ENCODE peak calls at places on chromosomes 13 and 19, in six cellular contexts. O, R, K, W, U and Z are unnamed samples.

GRCh38 chr13:22275393-22275792 is 604.5 kb downstream of the FGF9 start:
- DNase-seq in R (no peak), O (no peak), U (no peak), W (no peak), K (no peak), Z (no peak)

GRCh38 chr19:30449673-30450072 is 77.5 kb downstream of the ZNF536 start:
- DNase-seq in U (no peak), R (no peak), K (no peak), O (no peak), W (no peak), Z (no peak)

GRCh38 chr13:100584901-100585300 is 3.7 kb downstream of the GGACT start:
- DNase-seq in U (peak), K (no peak), R (no peak), O (no peak), W (no peak), Z (no peak)

GRCh38 chr13:100510208-100510997 is 78.2 kb downstream of the GGACT start:
- DNase-seq in O (no peak), K (no peak), R (no peak), W (no peak), U (no peak), Z (no peak)

GRCh38 chr13:20161275-20161950 is 561 bp upstream of the GJA3 start:
- DNase-seq in K (peak), U (peak), R (no peak), W (no peak), O (peak), Z (peak)

GRCh38 chr13:50400930-50401553 is 385.8 kb downstream of the KCNRG start:
- DNase-seq in U (no peak), O (peak), K (no peak), R (no peak), W (no peak), Z (no peak)

GRCh38 chr13:33262069-33262487 is 23.5 kb downstream of the STARD13 start:
- DNase-seq in R (no peak), W (no peak), K (no peak), O (peak), U (no peak), Z (no peak)

GRCh38 chr13:37656247-37656940 is 57.8 kb upstream of the POSTN start:
- DNase-seq in W (no peak), U (no peak), R (no peak), K (no peak), O (peak), Z (no peak)

GRCh38 chr13:79663977-79664636 is 183.2 kb downstream of the NDFIP2 start:
- DNase-seq in K (no peak), U (no peak), R (no peak), W (no peak), O (no peak), Z (no peak)

GRCh38 chr13:38340624-38341023 is 9.0 kb upstream of the UFM1 start:
- DNase-seq in O (no peak), R (no peak), U (no peak), W (no peak), K (no peak), Z (no peak)

GRCh38 chr13:29369060-29369743 is 226.3 kb downstream of the SLC7A1 start:
- DNase-seq in K (peak), U (peak), O (peak), R (no peak), W (no peak), Z (no peak)

GRCh38 chr13:88932950-88933349 is 1261.8 kb downstream of the SLITRK5 start:
- DNase-seq in R (no peak), W (no peak), O (no peak), U (no peak), K (no peak), Z (no peak)

GRCh38 chr19:8242212-8242821 is 33.1 kb downstream of the CERS4 start:
- DNase-seq in K (no peak), W (no peak), O (no peak), U (no peak), R (no peak), Z (no peak)

GRCh38 chr19:8655340-8655709 is 24.9 kb downstream of the NFILZ start:
- DNase-seq in W (no peak), K (peak), R (no peak), O (no peak), U (peak), Z (peak)

GRCh38 chr19:35946203-35946602 is 10.0 kb downstream of the LRFN3 start:
- DNase-seq in U (no peak), W (no peak), K (no peak), R (no peak), O (no peak), Z (no peak)

GRCh38 chr19:30696514-30696913 is 324.3 kb downstream of the ZNF536 start:
- DNase-seq in U (peak), K (no peak), W (no peak), O (no peak), R (peak), Z (no peak)

GRCh38 chr13:45149964-45150363 is 29.7 kb downstream of the GTF2F2 start:
- DNase-seq in R (no peak), K (no peak), U (no peak), O (no peak), W (no peak), Z (no peak)

GRCh38 chr13:99626461-99627082 is 125.3 kb downstream of the TM9SF2 start:
- DNase-seq in K (no peak), O (peak), R (no peak), U (no peak), W (no peak), Z (no peak)

GRCh38 chr19:6402834-6403608 is 10.1 kb upstream of the GTF2F1 start:
- DNase-seq in O (no peak), K (peak), U (no peak), W (no peak), R (no peak), Z (no peak)

GRCh38 chr13:48571121-48571901 is 38.4 kb upstream of the RCBTB2 start:
- DNase-seq in W (peak), U (no peak), K (no peak), R (no peak), O (peak), Z (no peak)

GRCh38 chr19:4472174-4472974 is at the start of gene HDGFL2:
- DNase-seq in O (no peak), W (no peak), R (no peak), K (peak), U (no peak), Z (no peak)

GRCh38 chr13:24180743-24181384 is 20.3 kb downstream of the SPATA13 start:
- DNase-seq in W (no peak), O (no peak), K (no peak), R (no peak), U (no peak), Z (no peak)

GRCh38 chr19:39996811-39997594 is at the start of gene ZNF546:
- DNase-seq in O (peak), W (peak), R (peak), K (peak), U (peak), Z (peak)

GRCh38 chr19:3606174-3606689 is 443 bp downstream of the TBXA2R start:
- DNase-seq in W (no peak), O (no peak), K (peak), R (no peak), U (peak), Z (no peak)

GRCh38 chr13:24192811-24193162 is 32.3 kb downstream of the SPATA13 start:
- DNase-seq in K (no peak), U (no peak), W (no peak), R (no peak), O (no peak), Z (no peak)

GRCh38 chr19:46925548-46925950 is 64.8 kb downstream of the ARHGAP35 start:
- DNase-seq in U (no peak), K (no peak), R (no peak), W (no peak), O (peak), Z (no peak)

GRCh38 chr13:44212633-44213387 is 160.8 kb upstream of the SERP2 start:
- DNase-seq in O (no peak), W (no peak), U (no peak), R (no peak), K (no peak), Z (no peak)

GRCh38 chr13:30559274-30559673 is 58.4 kb upstream of the USPL1 start:
- DNase-seq in O (no peak), R (no peak), W (no peak), K (no peak), U (no peak), Z (no peak)

GRCh38 chr13:98970293-98970692 is 7.6 kb downstream of the DOCK9 start:
- DNase-seq in O (no peak), R (no peak), K (no peak), W (peak), U (no peak), Z (no peak)

GRCh38 chr13:109940637-109941036 is 154.3 kb upstream of the IRS2 start:
- DNase-seq in K (no peak), O (no peak), W (no peak), U (no peak), R (no peak), Z (no peak)

GRCh38 chr19:46254776-46255175 is 25.2 kb downstream of the IGFL1 start:
- DNase-seq in U (no peak), O (peak), W (no peak), K (no peak), R (no peak), Z (no peak)

GRCh38 chr13:56182598-56182997 is 958.1 kb upstream of the PRR20A start:
- DNase-seq in R (no peak), W (no peak), O (no peak), U (no peak), K (no peak), Z (no peak)

GRCh38 chr19:50358483-50359431 is 6.7 kb downstream of the NAPSA start:
- DNase-seq in U (peak), O (no peak), W (peak), K (peak), R (no peak), Z (peak)

GRCh38 chr13:40352385-40352778 is 314.1 kb downstream of the FOXO1 start:
- DNase-seq in K (no peak), R (no peak), W (no peak), U (no peak), O (no peak), Z (no peak)

DNA sequence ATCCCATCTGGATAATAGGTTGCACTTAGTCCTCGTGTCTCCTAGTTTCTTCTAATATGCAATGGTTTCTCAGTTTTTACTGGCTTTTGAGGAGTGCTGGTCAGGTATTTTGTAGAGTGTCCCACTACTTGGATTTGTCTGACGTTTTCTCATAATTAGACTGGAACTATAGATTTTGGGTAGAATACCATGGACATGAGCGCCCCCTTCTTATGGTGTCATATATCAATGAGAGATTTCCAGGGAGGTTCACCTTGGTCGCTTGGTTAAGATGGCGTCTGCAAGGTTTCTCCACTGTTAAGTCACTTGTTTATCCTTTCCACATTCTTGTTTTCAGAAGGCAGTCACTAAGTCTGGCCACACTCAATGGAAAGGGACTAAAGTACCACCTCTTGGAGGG is 6.7 kb downstream of the SOHLH2 start:
- DNase-seq in U (no peak), W (no peak), K (no peak), R (no peak), O (no peak), Z (no peak)
- TF ChIP-seq CTCF in U (no peak), W (no peak), K (no peak), R (no peak), O (no peak), Z (no peak)

GRCh38 chr13:111636271-111636670 is 315.8 kb downstream of the TEX29 start:
- DNase-seq in R (no peak), K (no peak), O (no peak), U (no peak), W (no peak), Z (no peak)
- TF ChIP-seq CTCF in R (no peak), K (no peak), O (no peak), U (no peak), W (no peak), Z (no peak)

GRCh38 chr13:76014618-76015315 is 378.6 kb downstream of the LMO7 start:
- DNase-seq in W (peak), K (no peak), R (no peak), U (no peak), O (peak), Z (no peak)

GRCh38 chr13:76019421-76020044 is 383.4 kb downstream of the LMO7 start:
- DNase-seq in R (peak), U (no peak), O (no peak), W (peak), K (no peak), Z (peak)

GRCh38 chr13:76020421-76020955 is 384.4 kb downstream of the LMO7 start:
- DNase-seq in K (no peak), R (no peak), O (no peak), W (no peak), U (no peak), Z (no peak)

GRCh38 chr13:76017861-76018556 is 381.9 kb downstream of the LMO7 start:
- DNase-seq in R (no peak), K (no peak), U (no peak), W (no peak), O (no peak), Z (no peak)

DNA sequence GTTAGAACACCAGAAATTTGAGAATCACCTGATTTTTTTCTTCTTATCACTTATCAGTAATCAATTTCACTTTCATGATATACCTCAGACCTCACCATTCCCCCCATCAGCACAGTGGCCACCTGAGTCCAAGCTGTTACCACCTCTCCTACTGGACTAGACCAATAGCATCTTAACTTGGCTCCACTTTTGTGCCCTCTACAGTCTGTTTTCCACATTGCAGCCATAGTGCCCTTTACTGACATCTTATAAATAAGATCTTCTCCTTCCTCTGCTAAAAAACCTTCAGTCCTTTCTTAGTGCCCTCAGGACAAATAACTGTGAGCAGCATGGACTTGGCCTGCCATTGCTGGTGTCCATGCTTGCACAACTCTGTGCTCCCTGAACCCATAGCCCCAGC is 380.7 kb downstream of the LMO7 start:
- DNase-seq in U (peak), R (no peak), W (no peak), O (peak), K (no peak), Z (peak)
- TF ChIP-seq CTCF in U (peak), R (peak), W (no peak), O (peak), K (no peak), Z (peak)

DNA sequence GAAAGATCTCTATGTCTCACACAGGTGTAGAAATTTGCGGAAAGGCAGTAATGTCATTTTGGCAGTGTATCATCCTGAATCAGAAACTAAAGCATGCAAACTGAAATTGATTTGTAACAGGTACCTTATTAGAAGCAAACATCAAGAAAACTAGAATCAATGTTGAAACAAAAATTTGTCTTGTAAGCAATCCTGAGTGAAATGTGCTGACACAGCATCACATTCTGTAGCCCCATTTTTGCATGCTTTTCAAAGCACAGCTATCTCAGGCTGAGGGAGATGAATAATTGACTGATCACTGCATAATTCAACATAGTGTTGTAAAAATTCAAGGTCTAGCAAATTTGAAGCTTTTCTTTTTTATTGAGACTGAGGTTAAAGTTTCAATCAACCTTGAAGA is 539.7 kb downstream of the DACH1 start:
- DNase-seq in U (no peak), O (no peak), R (no peak), K (no peak), W (no peak), Z (no peak)
- TF ChIP-seq CTCF in U (no peak), O (no peak), R (no peak), K (no peak), W (no peak), Z (no peak)

DNA sequence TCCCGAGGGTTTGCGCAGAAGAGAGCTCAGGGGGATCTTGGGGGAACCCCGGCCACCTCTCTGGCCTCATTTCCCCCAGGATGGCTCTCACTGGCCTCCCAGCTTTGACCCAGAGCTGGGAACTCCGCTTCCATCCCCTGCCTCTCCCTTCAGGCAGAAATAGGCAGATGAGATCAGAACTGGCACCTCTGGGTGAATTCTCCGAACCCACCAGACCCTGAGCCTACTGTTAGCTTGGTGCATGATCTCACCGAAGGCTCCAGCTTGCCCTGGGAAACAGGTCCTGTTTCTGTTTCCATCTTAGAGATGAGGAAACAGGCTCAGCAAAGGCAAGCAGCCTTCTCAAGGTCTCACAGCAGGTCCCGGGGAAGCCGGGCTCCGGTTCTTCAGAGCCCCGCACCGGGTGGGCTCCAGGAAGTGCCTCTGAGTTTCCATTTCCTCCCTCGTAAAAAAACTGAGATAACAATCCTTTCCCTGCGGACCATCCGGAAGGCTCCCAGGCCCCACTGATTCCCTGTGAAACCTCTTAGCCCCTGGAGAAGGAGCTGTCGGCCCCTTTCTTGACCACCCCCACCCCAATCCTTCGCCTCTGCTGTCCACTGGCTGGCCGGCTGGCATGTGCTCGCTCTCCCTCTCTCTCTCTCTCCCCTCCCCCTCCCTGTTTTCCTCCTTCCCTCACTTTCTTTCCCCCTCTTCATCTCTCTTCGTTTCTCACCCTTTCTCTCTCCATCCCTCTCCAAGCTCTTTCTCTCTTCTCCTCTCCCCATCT is 2.1 kb downstream of the NECTIN2 start:
- DNase-seq in W (peak), O (no peak), R (no peak), K (no peak), U (peak), Z (peak)
- TF ChIP-seq CTCF in W (no peak), O (no peak), R (no peak), K (no peak), U (no peak), Z (no peak)

GRCh38 chr13:65912516-65912915 is 1317.6 kb downstream of the PCDH9 start:
- DNase-seq in W (no peak), U (no peak), K (no peak), O (no peak), R (no peak), Z (no peak)

GRCh38 chr13:65909501-65909900 is 1320.6 kb downstream of the PCDH9 start:
- DNase-seq in W (no peak), U (no peak), K (no peak), R (no peak), O (no peak), Z (no peak)

GRCh38 chr13:65911546-65912193 is 1318.5 kb downstream of the PCDH9 start:
- DNase-seq in R (no peak), K (no peak), W (no peak), U (no peak), O (no peak), Z (no peak)

GRCh38 chr13:65913173-65913572 is 1317.0 kb downstream of the PCDH9 start:
- DNase-seq in W (no peak), O (peak), R (no peak), U (no peak), K (no peak), Z (no peak)

GRCh38 chr13:65907656-65908441 is 1322.3 kb downstream of the PCDH9 start:
- DNase-seq in K (no peak), R (no peak), W (no peak), O (no peak), U (no peak), Z (no peak)
- TF ChIP-seq CTCF in K (no peak), R (no peak), W (no peak), O (no peak), U (no peak), Z (no peak)

DNA sequence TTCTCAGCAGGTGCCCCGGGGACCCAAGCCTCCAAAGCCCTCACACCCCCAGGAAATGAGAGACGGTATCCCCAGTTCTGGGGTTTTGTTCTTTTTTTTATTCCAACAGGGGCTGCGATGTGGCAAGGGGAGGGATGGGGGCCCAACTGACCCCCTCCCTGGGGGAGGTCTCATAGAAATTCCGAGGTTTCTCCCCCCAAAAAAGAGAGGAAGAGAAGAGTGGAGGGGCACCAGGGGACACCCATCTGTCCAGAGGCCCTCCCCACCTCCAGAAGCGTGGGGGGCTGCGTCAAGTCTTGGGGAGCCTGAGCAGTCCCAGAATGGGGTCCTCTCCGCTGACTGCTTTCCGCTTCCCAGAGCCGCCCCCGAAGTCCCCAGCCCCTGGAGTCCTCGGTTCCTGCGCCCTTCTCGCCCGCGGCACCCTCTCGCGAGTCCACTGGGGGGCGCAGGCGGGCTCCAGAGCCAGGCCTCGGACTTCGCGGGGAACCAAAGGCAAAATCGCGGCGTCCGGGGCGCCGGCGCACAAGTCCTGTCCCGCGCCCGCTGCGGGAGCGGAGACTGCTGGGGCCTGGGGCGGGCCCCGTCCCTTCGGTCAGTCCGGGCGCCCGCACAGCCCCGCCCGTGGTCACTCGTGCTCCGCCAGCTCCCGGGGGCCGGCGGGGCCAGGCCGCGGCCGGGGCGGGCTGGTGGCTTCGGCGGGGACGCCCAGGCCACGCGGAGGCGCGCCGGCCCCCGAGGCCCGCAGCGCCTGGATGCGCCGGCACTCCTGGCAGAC is 4.4 kb upstream of the ATP1A3 start:
- DNase-seq in W (no peak), R (peak), O (no peak), K (peak), U (peak), Z (peak)
- TF ChIP-seq CTCF in W (peak), R (peak), O (peak), K (peak), U (peak), Z (peak)